ENCODE peak calls at places on chromosomes 2 and 18, in four cellular contexts. T is psoas muscle, Y is neural progenitor cell, S is ovary. X is an unnamed sample.
A peak's percentile ranks its signal among the peaks of the same experiment; 100 is the strongest.

GRCh38 chr2:121650554-121650930 is 1.3 kb upstream of the CLASP1 start:
- DNase-seq in T (no peak), Y (peak; percentile 44), S (no peak), X (no peak)

GRCh38 chr18:9516437-9517064 is 41.2 kb downstream of the RALBP1 start:
- DNase-seq in T (no peak), Y (peak; percentile 47), S (no peak), X (no peak)

GRCh38 chr2:191845876-191846786 is 757 bp downstream of the CAVIN2 start:
- DNase-seq in T (no peak), Y (no peak), S (peak; percentile 42), X (no peak)

GRCh38 chr2:44237221-44237620 is 38.1 kb upstream of the SLC3A1 start:
- DNase-seq in T (no peak), Y (no peak), S (no peak), X (no peak)

GRCh38 chr2:144239306-144239705 is 280.6 kb downstream of the ZEB2 start:
- DNase-seq in T (no peak), Y (no peak), S (no peak), X (no peak)

GRCh38 chr18:42414756-42415454 is 459.9 kb downstream of the PIK3C3 start:
- DNase-seq in T (no peak), Y (no peak), S (peak; percentile 35), X (no peak)

GRCh38 chr18:28175047-28175929 is 1.6 kb downstream of the CDH2 start:
- DNase-seq in T (no peak), Y (peak; percentile 88), S (peak; percentile 26), X (peak; percentile 73)

GRCh38 chr2:83113953-83114352 is 1345.1 kb downstream of the SUCLG1 start:
- DNase-seq in T (no peak), Y (no peak), S (no peak), X (no peak)

GRCh38 chr18:79915161-79916127 is 36.0 kb downstream of the SLC66A2 start:
- DNase-seq in T (peak; percentile 41), Y (no peak), S (no peak), X (no peak)

GRCh38 chr2:47029737-47030524 is 114.3 kb upstream of the MCFD2 start:
- DNase-seq in T (no peak), Y (no peak), S (no peak), X (peak; percentile 47)

GRCh38 chr2:39483530-39483929 is 46.4 kb upstream of the MAP4K3 start:
- DNase-seq in T (no peak), Y (no peak), S (no peak), X (no peak)

GRCh38 chr2:168884990-168885389 is 5.2 kb downstream of the SPC25 start:
- DNase-seq in T (no peak), Y (no peak), S (no peak), X (no peak)

GRCh38 chr2:182173944-182174622 is 188.4 kb downstream of the PPP1R1C start:
- DNase-seq in T (no peak), Y (no peak), S (no peak), X (no peak)

GRCh38 chr2:101124061-101124460 is 27.1 kb downstream of the TBC1D8 start:
- DNase-seq in T (no peak), Y (no peak), S (no peak), X (no peak)

GRCh38 chr18:76494541-76495403 is at the start of gene ZNF516:
- DNase-seq in T (peak; percentile 69), Y (peak; percentile 87), S (peak; percentile 75), X (peak; percentile 62)

GRCh38 chr2:22020101-22020742 is 896.5 kb downstream of the TDRD15 start:
- DNase-seq in T (no peak), Y (peak; percentile 15), S (no peak), X (no peak)

GRCh38 chr2:45755585-45756330 is 104.3 kb downstream of the PRKCE start:
- DNase-seq in T (no peak), Y (peak; percentile 58), S (no peak), X (no peak)

GRCh38 chr2:110204408-110205385 is at the start of gene NPHP1:
- DNase-seq in T (peak; percentile 94), Y (peak; percentile 94), S (peak; percentile 89), X (peak; percentile 88)

GRCh38 chr2:15936277-15937104 is 3.9 kb upstream of the MYCN start:
- DNase-seq in T (no peak), Y (no peak), S (no peak), X (no peak)

GRCh38 chr2:115848192-115848591 is 1405.8 kb downstream of the DPP10 start:
- DNase-seq in T (no peak), Y (no peak), S (no peak), X (no peak)

GRCh38 chr2:120764434-120764833 is 28.8 kb downstream of the GLI2 start:
- DNase-seq in T (no peak), Y (no peak), S (no peak), X (peak; percentile 6)

GRCh38 chr2:161238559-161239415 is 69.4 kb upstream of the PSMD14 start:
- DNase-seq in T (peak; percentile 75), Y (peak; percentile 88), S (peak; percentile 77), X (peak; percentile 75)

GRCh38 chr2:36358317-36358659 is 2.7 kb downstream of the CRIM1 start:
- DNase-seq in T (no peak), Y (no peak), S (no peak), X (no peak)

GRCh38 chr2:190213441-190214335 is 105.9 kb downstream of the HIBCH start:
- DNase-seq in T (no peak), Y (no peak), S (no peak), X (no peak)

GRCh38 chr2:235599596-235600338 is 105.9 kb downstream of the AGAP1 start:
- DNase-seq in T (no peak), Y (no peak), S (no peak), X (no peak)

GRCh38 chr2:230798769-230799399 is 65.9 kb upstream of the ITM2C start:
- DNase-seq in T (no peak), Y (peak; percentile 63), S (no peak), X (no peak)

GRCh38 chr2:9178905-9179571 is 27.6 kb upstream of the ASAP2 start:
- DNase-seq in T (peak; percentile 58), Y (no peak), S (peak; percentile 59), X (no peak)

GRCh38 chr2:133968446-133968845 is 285.4 kb upstream of the MGAT5 start:
- DNase-seq in T (no peak), Y (no peak), S (no peak), X (no peak)

GRCh38 chr2:219461061-219461514 is 26.4 kb downstream of the SPEG start:
- DNase-seq in T (peak; percentile 76), Y (peak; percentile 33), S (peak; percentile 78), X (no peak)

GRCh38 chr2:42801388-42801787 is 9.0 kb upstream of the HAAO start:
- DNase-seq in T (no peak), Y (no peak), S (no peak), X (no peak)

GRCh38 chr2:36356199-36356989 is 816 bp downstream of the CRIM1 start:
- DNase-seq in T (peak; percentile 76), Y (peak; percentile 75), S (peak; percentile 66), X (peak; percentile 61)

GRCh38 chr2:20012032-20012281 is 511 bp downstream of the MATN3 start:
- DNase-seq in T (no peak), Y (peak; percentile 41), S (no peak), X (no peak)

GRCh38 chr2:101616411-101616810 is 81.1 kb upstream of the MAP4K4 start:
- DNase-seq in T (no peak), Y (no peak), S (no peak), X (no peak)

GRCh38 chr18:68840554-68841263 is 42.8 kb downstream of the CCDC102B start:
- DNase-seq in T (no peak), Y (peak; percentile 5), S (no peak), X (no peak)

GRCh38 chr2:226079186-226079585 is 679.7 kb downstream of the NYAP2 start:
- DNase-seq in T (no peak), Y (no peak), S (no peak), X (no peak)
- H3K4me1 ChIP-seq in T (peaks cover 7% of the 10 kb centered on the region), Y (no peaks in the 10 kb centered on the region), S (peaks cover 2% of the 10 kb centered on the region), X (no peaks in the 10 kb centered on the region)

DNA sequence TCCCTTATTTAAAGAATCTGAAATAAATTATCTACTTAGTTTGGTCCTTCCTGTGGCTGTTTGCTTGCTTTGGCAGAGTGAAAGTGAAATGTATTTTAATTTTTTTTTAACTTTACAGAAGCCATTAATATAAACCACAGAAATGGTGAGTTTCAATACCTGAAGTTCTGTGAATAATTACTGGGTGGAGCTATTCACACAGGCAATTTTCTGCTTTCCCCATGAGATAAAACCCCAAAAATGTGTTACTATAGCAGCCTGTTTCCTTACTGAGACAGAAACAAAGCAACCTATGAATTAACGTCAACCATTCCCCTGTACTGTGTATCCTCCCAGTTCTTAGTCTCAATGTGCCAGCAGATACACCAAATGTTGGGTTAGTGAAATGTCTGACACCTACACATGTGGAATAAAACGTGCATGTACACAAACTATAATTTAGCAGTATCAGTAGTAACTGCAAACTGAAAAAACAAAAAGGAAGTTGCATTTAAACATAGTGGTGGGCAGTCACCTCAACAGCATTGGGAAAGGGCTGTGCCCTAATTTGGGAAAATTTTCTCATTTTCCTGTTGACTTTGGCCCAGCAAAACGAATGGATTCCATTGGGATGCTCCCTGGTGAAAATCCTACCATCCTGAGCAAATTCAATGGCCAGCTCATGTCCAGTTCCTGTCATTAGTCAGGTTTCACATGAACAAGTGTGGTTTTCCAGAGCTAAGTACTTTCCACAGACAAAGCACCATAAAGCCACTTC is 73.1 kb upstream of the RMDN2 start:
- DNase-seq in T (no peak), Y (no peak), S (no peak), X (no peak)
- H3K27ac ChIP-seq in T (no peak overlapping the region), Y (no peak overlapping the region), S (no peak overlapping the region), X (no peak overlapping the region)

GRCh38 chr2:239920616-239921365 is 104.4 kb downstream of the NDUFA10 start:
- DNase-seq in T (no peak), Y (no peak), S (no peak), X (peak; percentile 42)
- H3K9me3 ChIP-seq in T (no peaks in the 10 kb centered on the region), Y (no peaks in the 10 kb centered on the region), S (peaks cover 5% of the 10 kb centered on the region), X (no peaks in the 10 kb centered on the region)

GRCh38 chr2:127098711-127099110 is 8.2 kb downstream of the BIN1 start:
- DNase-seq in T (peak; percentile 60), Y (no peak), S (peak; percentile 22), X (no peak)

GRCh38 chr2:127096718-127097470 is 10.1 kb downstream of the BIN1 start:
- DNase-seq in T (peak; percentile 85), Y (no peak), S (peak; percentile 9), X (peak; percentile 63)

GRCh38 chr2:127097841-127098651 is 8.9 kb downstream of the BIN1 start:
- DNase-seq in T (peak; percentile 43), Y (no peak), S (peak; percentile 10), X (no peak)

GRCh38 chr2:127096280-127096679 is 10.7 kb downstream of the BIN1 start:
- DNase-seq in T (peak; percentile 42), Y (no peak), S (no peak), X (peak; percentile 31)

GRCh38 chr2:127097471-127097765 is 9.5 kb downstream of the BIN1 start:
- DNase-seq in T (no peak), Y (no peak), S (peak; percentile 14), X (no peak)
- H3K4me1 ChIP-seq in T (peaks cover 93% of the 10 kb centered on the region), Y (peaks cover 27% of the 10 kb centered on the region), S (peaks cover 12% of the 10 kb centered on the region), X (no peaks in the 10 kb centered on the region)